ENCODE peak calls at places on chromosomes 13 and 19, in eight cellular contexts. O is germinal center; X is putamen; B is stimulated activated CD4-positive, alpha-beta T cell treated with anti-CD3 and anti-CD28 coated beads, Interleukin-1b, Interleukin-23, amount 100 ng/mL, for 24 hours; J is NCI-H1436; U is effector memory CD4-positive, alpha-beta T cell; F is GOT3; K is progenitor cell of endocrine pancreas. M is an unnamed sample.

GRCh38 chr13:94661396-94661795 is 50.9 kb downstream of the SOX21 start:
- DNase-seq in O (no peak), X (peak), F (no peak), K (no peak), B (no peak), J (no peak), U (no peak), M (no peak)

GRCh38 chr19:28691683-28692082 is 521.3 kb downstream of the UQCRFS1 start:
- DNase-seq in K (no peak), O (no peak), B (no peak), U (no peak), F (no peak), X (no peak), J (no peak), M (no peak)

GRCh38 chr19:45558399-45558878 is 26.2 kb downstream of the OPA3 start:
- DNase-seq in K (no peak), U (peak), F (no peak), J (peak), B (peak), O (peak), X (peak), M (peak)

GRCh38 chr19:39080431-39080830 is 3.7 kb upstream of the ACP7 start:
- DNase-seq in B (no peak), O (no peak), K (no peak), J (no peak), U (no peak), F (no peak), X (peak), M (no peak)

GRCh38 chr19:6238643-6239281 is 41.0 kb downstream of the MLLT1 start:
- DNase-seq in K (no peak), X (no peak), B (no peak), F (no peak), U (no peak), O (no peak), J (no peak), M (peak)

GRCh38 chr19:16458391-16459128 is 13.2 kb downstream of the EPS15L1 start:
- DNase-seq in F (no peak), K (no peak), X (no peak), B (no peak), O (no peak), J (no peak), U (no peak), M (no peak)

GRCh38 chr13:48977973-48978372 is 2.3 kb downstream of the FNDC3A start:
- DNase-seq in F (no peak), K (no peak), J (no peak), B (no peak), U (no peak), X (no peak), O (no peak), M (no peak)

GRCh38 chr13:36921902-36922301 is 1.9 kb upstream of the SMAD9 start:
- DNase-seq in O (no peak), F (no peak), X (no peak), B (no peak), U (no peak), J (no peak), K (no peak), M (no peak)

GRCh38 chr13:50476579-50476978 is 366.9 kb downstream of the DLEU7 start:
- DNase-seq in K (no peak), J (no peak), O (no peak), X (no peak), B (no peak), F (no peak), U (no peak), M (no peak)

GRCh38 chr19:10114651-10115391 is 3.3 kb downstream of the P2RY11 start:
- DNase-seq in J (no peak), K (no peak), U (no peak), F (no peak), B (no peak), X (no peak), O (no peak), M (no peak)

GRCh38 chr13:80921971-80922370 is 581.0 kb upstream of the SPRY2 start:
- DNase-seq in B (no peak), O (no peak), U (no peak), J (no peak), F (no peak), X (no peak), K (no peak), M (no peak)

GRCh38 chr13:64369121-64369520 is 2861.0 kb downstream of the PCDH9 start:
- DNase-seq in X (no peak), U (no peak), B (no peak), J (no peak), F (no peak), K (no peak), O (no peak), M (no peak)

GRCh38 chr13:25733061-25733491 is 318.7 kb downstream of the SHISA2 start:
- DNase-seq in F (no peak), U (no peak), J (no peak), X (no peak), O (no peak), K (no peak), B (no peak), M (no peak)

GRCh38 chr13:99977912-99978780 is 3.4 kb upstream of the ZIC2 start:
- DNase-seq in K (no peak), O (no peak), B (no peak), U (no peak), X (no peak), F (no peak), J (no peak), M (no peak)

GRCh38 chr13:37640499-37640898 is 41.9 kb upstream of the POSTN start:
- DNase-seq in X (peak), U (no peak), F (no peak), B (no peak), O (no peak), J (no peak), K (no peak), M (peak)

GRCh38 chr19:11168568-11168967 is 13.0 kb upstream of the SPC24 start:
- DNase-seq in O (no peak), J (no peak), U (no peak), K (no peak), F (peak), B (no peak), X (no peak), M (no peak)

GRCh38 chr19:7673995-7674667 is 2.8 kb upstream of the MCEMP1 start:
- DNase-seq in J (peak), O (peak), U (no peak), B (no peak), F (no peak), K (no peak), X (no peak), M (peak)

GRCh38 chr19:54464624-54465266 is 1.2 kb upstream of the LENG9 start:
- DNase-seq in J (peak), F (peak), O (peak), U (peak), X (peak), K (peak), B (peak), M (peak)

GRCh38 chr19:14369399-14370168 is 11.7 kb upstream of the ADGRE5 start:
- DNase-seq in O (no peak), U (peak), F (no peak), B (peak), J (no peak), X (no peak), K (no peak), M (no peak)

GRCh38 chr19:58304748-58305064 is 471 bp upstream of the ERVK3-1 start:
- DNase-seq in U (no peak), K (no peak), J (no peak), F (no peak), X (no peak), B (no peak), O (no peak), M (no peak)

GRCh38 chr19:57803594-57804325 is 11.0 kb downstream of the ZNF552 start:
- DNase-seq in O (no peak), U (no peak), F (no peak), X (no peak), J (no peak), B (no peak), K (peak), M (no peak)

GRCh38 chr19:6613711-6614110 is 22.8 kb upstream of the CD70 start:
- DNase-seq in K (no peak), J (no peak), O (no peak), U (no peak), F (no peak), X (no peak), B (no peak), M (no peak)

GRCh38 chr19:40219721-40220276 is 1.6 kb upstream of the TTC9B start:
- DNase-seq in U (no peak), O (no peak), J (peak), F (peak), K (no peak), X (no peak), B (no peak), M (no peak)

GRCh38 chr19:34261335-34262109 is 7.2 kb downstream of the GARRE1 start:
- DNase-seq in O (no peak), F (no peak), K (no peak), U (no peak), X (no peak), B (no peak), J (no peak), M (no peak)

GRCh38 chr19:9932835-9933234 is 3.5 kb downstream of the OLFM2 start:
- DNase-seq in B (no peak), X (no peak), O (no peak), J (no peak), U (no peak), F (no peak), K (no peak), M (no peak)

GRCh38 chr19:18894254-18895037 is 1.5 kb downstream of the CERS1 start:
- DNase-seq in X (peak), O (no peak), B (no peak), J (peak), U (no peak), F (no peak), K (no peak), M (peak)

GRCh38 chr19:35299523-35300339 is 7.8 kb downstream of the MAG start:
- DNase-seq in U (no peak), J (no peak), X (peak), K (no peak), O (peak), B (no peak), F (no peak), M (no peak)

GRCh38 chr13:112764028-112764427 is 74.2 kb downstream of the ATP11A start:
- DNase-seq in X (no peak), J (no peak), F (no peak), U (no peak), O (no peak), B (no peak), K (no peak), M (no peak)

GRCh38 chr13:91313103-91313502 is 34.4 kb upstream of the MIR17HG start:
- DNase-seq in O (peak), F (no peak), J (no peak), X (peak), B (no peak), U (no peak), K (no peak), M (no peak)

GRCh38 chr19:18763674-18764590 is 27.2 kb downstream of the COMP start:
- DNase-seq in B (no peak), J (no peak), X (no peak), U (no peak), K (no peak), O (no peak), F (no peak), M (peak)

GRCh38 chr13:57314897-57315520 is 148.0 kb downstream of the PRR20E start:
- DNase-seq in J (no peak), K (no peak), X (peak), F (no peak), U (no peak), O (no peak), B (no peak), M (peak)

GRCh38 chr19:1512671-1513491 is at the start of gene ADAMTSL5:
- DNase-seq in J (no peak), B (peak), X (no peak), F (no peak), O (peak), K (no peak), U (peak), M (no peak)

GRCh38 chr13:111020546-111020945 is 94.6 kb upstream of the ARHGEF7 start:
- DNase-seq in U (no peak), K (no peak), F (no peak), J (no peak), X (no peak), O (no peak), B (no peak), M (no peak)

GRCh38 chr19:19372656-19373416 is 32.6 kb upstream of the GATAD2A start:
- DNase-seq in B (no peak), X (peak), U (no peak), O (peak), J (no peak), F (no peak), K (no peak), M (no peak)

GRCh38 chr19:40147693-40148347 is 43.4 kb upstream of the MAP3K10 start:
- DNase-seq in U (no peak), K (no peak), O (no peak), J (no peak), B (no peak), X (no peak), F (no peak), M (no peak)

GRCh38 chr13:41533676-41534075 is 76.3 kb downstream of the RGCC start:
- DNase-seq in J (no peak), F (no peak), O (no peak), B (no peak), X (no peak), U (no peak), K (no peak), M (no peak)

GRCh38 chr13:40345654-40346372 is 320.6 kb downstream of the FOXO1 start:
- DNase-seq in J (no peak), X (no peak), O (no peak), F (no peak), B (no peak), K (no peak), U (no peak), M (no peak)